ENCODE peak calls at places on chromosomes 16 and 17, in eight cellular contexts. R is HL-60, G is kidney epithelial cell, S is germinal center, M is NB4, I is left ventricle myocardium superior, B is HEK293T, Q is ascending aorta. T is an unnamed sample.
A peak's percentile ranks its signal among the peaks of the same experiment; 100 is the strongest.

GRCh38 chr17:78313735-78314648 is 45.9 kb downstream of the SOCS3 start:
- DNase-seq in R (peak; percentile 48), G (no peak), S (peak; percentile 80), M (peak; percentile 79), I (peak; percentile 87), B (peak; percentile 83), Q (no peak), T (peak; percentile 79)

GRCh38 chr16:48623304-48624016 is 13.5 kb upstream of the N4BP1 start:
- DNase-seq in R (peak; percentile 85), G (peak; percentile 37), S (peak; percentile 84), M (peak; percentile 87), I (peak; percentile 91), B (peak; percentile 88), Q (peak; percentile 46), T (peak; percentile 84)

GRCh38 chr17:71613996-71614395 is 506.8 kb upstream of the SOX9 start:
- DNase-seq in R (no peak), G (no peak), S (no peak), M (no peak), I (no peak), B (no peak), Q (no peak), T (no peak)

GRCh38 chr16:56985288-56985961 is 3.9 kb upstream of the NLRC5 start:
- DNase-seq in R (no peak), G (peak; percentile 62), S (no peak), M (peak; percentile 84), I (peak; percentile 69), B (no peak), Q (peak; percentile 46), T (no peak)

GRCh38 chr16:47059991-47060390 is 83.8 kb downstream of the NETO2 start:
- DNase-seq in R (no peak), G (no peak), S (no peak), M (no peak), I (no peak), B (no peak), Q (no peak), T (no peak)

GRCh38 chr17:43840814-43841213 is 6.2 kb upstream of the CD300LG start:
- DNase-seq in R (no peak), G (no peak), S (no peak), M (peak; percentile 11), I (no peak), B (peak; percentile 45), Q (no peak), T (no peak)

GRCh38 chr16:3022208-3022696 is 1.5 kb downstream of the HCFC1R1 start:
- DNase-seq in R (peak; percentile 74), G (peak; percentile 81), S (no peak), M (peak; percentile 86), I (peak; percentile 92), B (no peak), Q (peak; percentile 84), T (no peak)

GRCh38 chr16:69309316-69309715 is 1.8 kb upstream of the VPS4A start:
- DNase-seq in R (no peak), G (no peak), S (no peak), M (no peak), I (no peak), B (no peak), Q (no peak), T (no peak)

GRCh38 chr17:40065041-40065770 is 2.4 kb downstream of the THRA start:
- DNase-seq in R (no peak), G (no peak), S (no peak), M (peak; percentile 54), I (peak; percentile 49), B (no peak), Q (no peak), T (no peak)

GRCh38 chr16:85929259-85929704 is 30.3 kb downstream of the IRF8 start:
- DNase-seq in R (no peak), G (no peak), S (no peak), M (no peak), I (no peak), B (no peak), Q (no peak), T (no peak)

GRCh38 chr17:41959336-41960095 is 7.1 kb upstream of the CNP start:
- DNase-seq in R (peak; percentile 63), G (no peak), S (no peak), M (peak; percentile 90), I (no peak), B (peak; percentile 60), Q (no peak), T (no peak)

T was measured in GM06990.